ENCODE peak calls at places on chromosome 5, in nine cellular contexts. S, T, A, D, M, C, F, I and K are unnamed samples.

GRCh38 chr5:179387151-179388110 is 42.2 kb upstream of the ADAMTS2 start:
- DNase-seq in A (no peak), S (no peak), I (no peak), F (no peak), M (no peak), D (peak), T (peak), C (peak), K (no peak)

GRCh38 chr5:156451505-156451904 is 124.5 kb downstream of the SGCD start:
- DNase-seq in T (no peak), M (no peak), I (no peak), F (no peak), C (no peak), A (no peak), S (no peak), D (no peak), K (no peak)

GRCh38 chr5:59319286-59319685 is 574.2 kb downstream of the PDE4D start:
- DNase-seq in D (no peak), T (no peak), S (no peak), A (no peak), C (no peak), M (no peak), I (no peak), F (no peak), K (no peak)

GRCh38 chr5:157485811-157486739 is 26.1 kb downstream of the NIPAL4 start:
- DNase-seq in M (no peak), C (no peak), I (no peak), D (no peak), T (peak), A (no peak), F (no peak), S (no peak), K (no peak)

GRCh38 chr5:171415115-171415730 is 4.2 kb upstream of the FGF18 start:
- DNase-seq in T (no peak), I (peak), M (peak), A (no peak), F (peak), C (peak), D (no peak), S (no peak), K (no peak)

GRCh38 chr5:113061851-113062631 is 85.4 kb downstream of the DCP2 start:
- DNase-seq in T (no peak), M (peak), F (no peak), C (no peak), S (no peak), D (no peak), A (no peak), I (peak), K (no peak)

GRCh38 chr5:119355636-119356383 is at the start of gene TNFAIP8:
- DNase-seq in D (peak), M (peak), A (peak), I (peak), C (peak), F (peak), T (peak), S (peak), K (no peak)

GRCh38 chr5:158640581-158640980 is 459.1 kb downstream of the EBF1 start:
- DNase-seq in D (no peak), I (no peak), A (no peak), M (peak), F (no peak), C (no peak), T (no peak), S (no peak), K (no peak)

GRCh38 chr5:99156688-99157087 is 227.9 kb upstream of the CHD1 start:
- DNase-seq in I (no peak), A (no peak), S (no peak), F (no peak), M (no peak), C (no peak), D (no peak), T (no peak), K (no peak)

GRCh38 chr5:30050056-30050815 is 1143.2 kb upstream of the CDH6 start:
- DNase-seq in M (peak), T (no peak), C (no peak), S (no peak), D (no peak), I (peak), A (peak), F (no peak), K (no peak)

GRCh38 chr5:170565077-170565476 is 61.3 kb downstream of the KCNIP1 start:
- DNase-seq in D (no peak), M (no peak), F (no peak), T (no peak), S (no peak), C (no peak), A (no peak), I (no peak), K (no peak)

GRCh38 chr5:128082551-128083032 is 974 bp upstream of the SLC12A2 start:
- DNase-seq in S (no peak), D (no peak), M (no peak), T (no peak), F (no peak), A (no peak), C (no peak), I (no peak), K (no peak)

DNA sequence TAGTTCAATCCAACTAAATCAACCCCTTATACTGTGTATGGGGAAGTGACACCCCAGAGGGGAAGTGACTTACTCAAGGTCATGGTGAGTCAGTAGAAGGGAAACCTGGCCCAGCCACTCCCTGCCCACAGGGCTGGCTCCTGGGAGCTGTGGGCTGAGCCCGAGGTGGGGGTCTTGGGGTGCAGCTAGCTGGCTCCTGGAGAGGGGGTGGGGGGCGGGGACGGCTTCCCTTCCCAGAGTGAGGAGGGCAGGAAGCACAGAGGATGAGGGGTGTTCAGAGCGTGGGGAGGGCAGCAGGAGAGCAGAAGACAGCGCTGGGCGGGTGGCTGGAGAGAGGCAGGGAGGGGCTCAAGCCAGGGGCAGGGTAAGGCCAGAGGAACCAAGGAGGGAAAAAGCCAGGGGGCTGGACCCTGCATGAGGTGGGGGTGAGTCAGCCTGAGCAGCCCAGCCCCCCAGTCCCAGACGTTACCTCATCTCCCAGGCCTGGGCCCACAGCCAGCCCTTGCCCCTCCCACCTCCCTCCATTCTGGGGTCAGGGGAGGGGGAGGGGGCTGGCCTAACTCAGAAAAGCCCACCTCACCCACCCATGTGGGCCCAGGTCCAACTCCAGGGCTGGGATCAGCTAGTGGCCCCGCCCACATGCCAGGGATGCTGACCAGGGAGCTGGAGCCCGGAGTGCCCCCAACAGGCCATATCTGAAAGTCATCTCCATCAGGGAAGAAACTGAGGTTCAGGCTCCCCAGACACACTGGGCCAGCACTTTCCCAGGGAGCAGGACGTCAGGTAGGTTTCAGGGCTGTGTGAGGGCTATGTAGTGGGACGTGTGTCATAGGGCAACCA is 2.8 kb downstream of the PDLIM7 start:
- DNase-seq in C (no peak), M (peak), A (peak), T (peak), F (peak), S (peak), I (peak), D (peak), K (peak)
- TF ChIP-seq CTCF in C (no peak), M (peak), A (peak), T (no peak), F (no peak), S (peak), I (peak), D (no peak), K (no peak)

DNA sequence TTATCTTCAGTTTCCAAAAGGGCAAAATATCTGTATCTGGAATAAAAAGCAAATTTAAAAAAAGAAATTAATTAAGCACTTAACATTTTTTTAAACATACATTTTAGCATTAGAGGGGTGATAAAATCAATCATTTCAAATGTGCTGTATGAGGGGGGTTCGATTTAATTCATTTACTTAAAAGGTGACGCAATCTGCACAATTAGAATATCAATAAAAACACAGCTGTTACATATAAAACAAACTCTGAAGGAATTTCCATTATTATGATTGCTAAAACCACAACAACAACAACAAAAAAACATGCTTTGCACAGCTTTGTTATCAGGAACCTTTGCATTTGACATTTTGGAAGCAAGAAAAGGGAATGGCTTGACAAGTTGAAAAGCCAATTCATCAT is 71.6 kb upstream of the C6 start:
- DNase-seq in M (no peak), S (no peak), C (no peak), I (no peak), F (no peak), A (no peak), D (no peak), T (no peak), K (no peak)
- TF ChIP-seq CTCF in M (no peak), S (no peak), C (no peak), I (no peak), F (no peak), A (no peak), D (no peak), T (no peak), K (no peak)

GRCh38 chr5:140882591-140882899 is 621 bp downstream of the PCDHA13 start:
- DNase-seq in I (no peak), C (no peak), S (no peak), M (no peak), F (no peak), T (no peak), A (peak), D (no peak), K (no peak)

GRCh38 chr5:140883927-140884697 is 2.2 kb downstream of the PCDHA13 start:
- DNase-seq in A (no peak), C (no peak), I (no peak), T (no peak), F (no peak), S (peak), D (no peak), M (no peak), K (no peak)

GRCh38 chr5:140883373-140883772 is 1.4 kb downstream of the PCDHA13 start:
- DNase-seq in M (no peak), A (no peak), S (peak), D (no peak), C (no peak), T (no peak), I (no peak), F (no peak), K (no peak)

GRCh38 chr5:140877262-140877581 is 2.1 kb downstream of the PCDHA12 start:
- DNase-seq in A (no peak), T (no peak), F (no peak), S (no peak), C (no peak), D (no peak), I (no peak), M (no peak), K (no peak)

DNA sequence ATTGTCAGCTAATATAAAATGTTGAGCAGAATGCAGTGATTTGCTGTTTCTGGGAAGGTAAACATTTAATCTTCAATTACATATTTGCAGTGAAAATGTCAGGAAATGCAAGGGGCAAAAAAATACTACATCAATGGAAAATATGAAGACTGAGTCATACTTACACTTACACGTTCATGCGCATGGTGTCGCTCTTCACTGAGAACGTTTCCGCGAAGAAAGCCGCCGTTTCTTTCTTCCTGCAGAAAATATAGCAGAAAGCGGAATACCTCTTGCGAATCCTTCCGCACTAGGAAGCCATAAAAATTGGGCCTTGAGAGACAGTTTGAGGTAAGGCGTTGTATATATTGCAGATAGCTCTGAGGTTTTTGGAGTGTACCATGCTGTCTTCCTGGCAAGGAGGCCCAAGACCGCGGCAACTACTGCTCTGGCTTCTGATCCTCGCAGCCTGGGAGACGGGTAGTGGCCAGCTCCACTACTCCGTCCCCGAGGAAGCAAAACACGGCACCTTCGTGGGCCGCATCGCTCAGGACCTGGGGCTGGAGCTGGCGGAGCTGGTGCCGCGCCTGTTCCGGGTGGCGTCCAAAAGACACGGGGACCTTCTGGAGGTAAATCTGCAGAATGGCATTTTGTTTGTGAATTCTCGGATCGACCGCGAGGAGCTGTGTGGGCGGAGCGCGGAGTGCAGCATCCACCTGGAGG is at the start of gene PCDHA13:
- DNase-seq in C (no peak), A (no peak), M (peak), S (peak), D (no peak), T (no peak), F (no peak), I (no peak), K (no peak)
- TF ChIP-seq CTCF in C (no peak), A (no peak), M (no peak), S (peak), D (no peak), T (no peak), F (no peak), I (no peak), K (no peak)

GRCh38 chr5:103452089-103452488 is 110.5 kb downstream of the NUDT12 start:
- DNase-seq in S (no peak), T (no peak), F (no peak), D (no peak), M (no peak), C (no peak), I (no peak), A (no peak), K (no peak)

GRCh38 chr5:103456476-103456875 is 106.1 kb downstream of the NUDT12 start:
- DNase-seq in I (no peak), T (no peak), F (no peak), S (no peak), C (no peak), D (no peak), M (no peak), A (no peak), K (no peak)

GRCh38 chr5:103450333-103451061 is 112.1 kb downstream of the NUDT12 start:
- DNase-seq in I (peak), M (peak), F (no peak), C (no peak), A (no peak), D (no peak), S (no peak), T (no peak), K (no peak)

GRCh38 chr5:103454774-103455173 is 107.8 kb downstream of the NUDT12 start:
- DNase-seq in S (no peak), T (no peak), I (no peak), A (peak), C (no peak), D (no peak), F (no peak), M (peak), K (no peak)

GRCh38 chr5:103452666-103453065 is 109.9 kb downstream of the NUDT12 start:
- DNase-seq in T (no peak), C (no peak), A (no peak), M (peak), S (no peak), D (no peak), F (no peak), I (peak), K (no peak)
- TF ChIP-seq CTCF in T (no peak), C (no peak), A (no peak), M (no peak), S (no peak), D (no peak), F (no peak), I (no peak), K (no peak)

DNA sequence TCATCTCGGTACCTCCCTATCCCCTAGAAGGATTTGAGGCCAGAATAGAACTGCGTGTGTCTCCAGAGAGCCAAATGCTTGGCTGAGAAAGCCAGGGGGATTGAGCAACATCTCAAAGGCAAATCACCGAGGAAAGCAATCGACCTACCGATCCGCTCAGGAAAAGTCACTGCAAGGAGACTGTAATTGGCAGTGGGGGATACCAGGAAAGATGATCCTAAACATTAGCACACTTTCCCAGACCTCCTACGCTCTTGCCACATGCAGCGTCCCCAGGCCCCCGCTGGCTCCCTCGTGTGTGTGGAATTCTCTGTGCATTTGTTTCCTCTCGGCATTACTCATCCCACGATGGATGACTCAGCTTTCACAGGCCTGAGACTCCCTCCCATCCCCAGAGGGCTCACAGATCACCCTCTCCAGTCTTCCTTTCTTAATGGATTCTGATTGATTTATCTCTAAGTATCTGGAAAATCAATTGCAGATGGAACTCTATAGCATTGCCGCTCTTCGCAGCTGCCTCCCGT is 82.2 kb upstream of the ICE1 start:
- DNase-seq in M (peak), C (peak), F (peak), I (peak), A (no peak), S (no peak), D (peak), T (peak), K (peak)
- TF ChIP-seq CTCF in M (peak), C (no peak), F (no peak), I (peak), A (peak), S (peak), D (no peak), T (no peak), K (no peak)

GRCh38 chr5:169263591-169263990 is 37.3 kb downstream of the SLIT3 start:
- DNase-seq in D (no peak), M (no peak), S (no peak), F (no peak), T (no peak), I (no peak), C (no peak), A (no peak), K (no peak)

GRCh38 chr5:169268019-169268418 is 32.9 kb downstream of the SLIT3 start:
- DNase-seq in I (no peak), F (no peak), S (no peak), A (no peak), C (peak), T (no peak), D (no peak), M (no peak), K (no peak)

GRCh38 chr5:169270827-169271226 is 30.1 kb downstream of the SLIT3 start:
- DNase-seq in F (no peak), T (no peak), A (no peak), I (no peak), D (no peak), C (no peak), S (no peak), M (no peak), K (no peak)

DNA sequence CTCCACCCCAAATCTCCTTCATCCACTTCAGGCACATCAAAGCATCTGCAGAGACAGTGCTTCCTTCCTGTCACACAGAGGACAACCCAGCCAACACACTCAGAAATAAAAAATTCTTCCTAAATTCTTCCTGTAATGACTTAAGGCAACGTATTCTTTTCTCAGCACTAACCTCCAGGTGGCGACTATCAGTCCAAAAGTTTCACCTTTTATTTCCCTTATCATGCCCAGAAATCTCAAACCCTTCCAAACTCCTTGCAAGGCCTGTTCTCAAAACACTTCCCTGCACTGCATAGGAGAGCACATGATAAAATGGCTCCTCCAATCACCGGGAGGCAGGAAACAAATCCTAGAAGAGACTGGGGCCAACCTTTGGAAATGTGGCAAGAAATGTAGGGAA is 35.1 kb downstream of the SLIT3 start:
- DNase-seq in I (peak), M (no peak), F (no peak), T (no peak), D (no peak), A (no peak), S (no peak), C (no peak), K (no peak)
- TF ChIP-seq CTCF in I (peak), M (peak), F (no peak), T (no peak), D (peak), A (no peak), S (no peak), C (no peak), K (no peak)

DNA sequence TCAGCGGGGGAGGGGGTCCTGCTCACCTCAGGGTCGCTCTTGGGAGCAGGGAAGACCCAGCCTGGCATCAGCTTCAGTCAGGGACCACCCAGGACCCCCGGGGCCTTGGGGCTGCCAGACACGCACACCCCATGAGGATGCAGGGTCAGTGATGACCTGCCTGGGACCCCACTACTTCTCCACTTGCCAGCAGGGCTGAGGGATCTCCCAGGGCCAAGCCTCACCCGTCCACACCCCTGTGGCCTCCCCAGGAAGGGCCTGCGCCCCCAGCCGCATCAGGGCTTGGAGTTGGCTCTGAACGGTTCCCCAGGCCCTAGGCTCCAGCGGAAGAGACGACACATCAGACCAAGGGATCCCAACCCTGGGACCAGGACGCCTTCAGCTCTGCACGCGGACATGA is 33.7 kb downstream of the SLC12A7 start:
- DNase-seq in D (no peak), A (no peak), I (no peak), S (no peak), C (no peak), M (no peak), F (no peak), T (no peak), K (no peak)
- TF ChIP-seq CTCF in D (no peak), A (no peak), I (no peak), S (no peak), C (no peak), M (no peak), F (no peak), T (no peak), K (no peak)

GRCh38 chr5:109399092-109399759 is 10.5 kb downstream of the PJA2 start:
- DNase-seq in S (no peak), C (no peak), M (peak), F (no peak), A (no peak), I (no peak), T (no peak), D (no peak), K (no peak)
- TF ChIP-seq CTCF in S (no peak), C (no peak), M (peak), F (no peak), A (no peak), I (no peak), T (no peak), D (no peak), K (no peak)

GRCh38 chr5:168422431-168422830 is 63.8 kb upstream of the RARS1 start:
- DNase-seq in I (no peak), S (no peak), T (no peak), M (no peak), C (no peak), F (no peak), A (no peak), D (no peak), K (no peak)
- TF ChIP-seq CTCF in I (peak), S (no peak), T (no peak), M (peak), C (no peak), F (no peak), A (peak), D (no peak), K (no peak)